ENCODE peak calls at places on chromosome 11, in five cellular contexts. D, Q, U, L and J are unnamed samples. For H3K79me2, the result is how much of the 10 kb centered on the place peaks cover.

GRCh38 chr11:13850256-13851010 is 112.1 kb upstream of the SPON1 start:
- DNase-seq in D (no peak), Q (no peak), U (no peak), L (no peak), J (no peak)

GRCh38 chr11:125036933-125037332 is 26.2 kb upstream of the SLC37A2 start:
- DNase-seq in D (peak), Q (peak), U (no peak), L (peak), J (no peak)

GRCh38 chr11:45165386-45165785 is 18.9 kb downstream of the PRDM11 start:
- DNase-seq in D (no peak), Q (no peak), U (no peak), L (no peak), J (no peak)

GRCh38 chr11:96061730-96062524 is 138.0 kb upstream of the MTMR2 start:
- DNase-seq in D (peak), Q (no peak), U (no peak), L (peak), J (no peak)

GRCh38 chr11:20599424-20600346 is at the start of gene SLC6A5:
- DNase-seq in D (peak), Q (peak), U (no peak), L (no peak), J (peak)

GRCh38 chr11:1307998-1308744 is 1.3 kb downstream of the TOLLIP start:
- DNase-seq in D (peak), Q (no peak), U (no peak), L (no peak), J (no peak)

GRCh38 chr11:70064011-70064725 is 13.9 kb upstream of the ANO1 start:
- DNase-seq in D (no peak), Q (no peak), U (no peak), L (no peak), J (peak)

GRCh38 chr11:116927163-116927772 is 89.8 kb upstream of the APOA1 start:
- DNase-seq in D (peak), Q (no peak), U (no peak), L (no peak), J (no peak)

GRCh38 chr11:47233989-47234668 is 14.5 kb downstream of the ACP2 start:
- DNase-seq in D (peak), Q (peak), U (no peak), L (peak), J (peak)

GRCh38 chr11:1854132-1854948 is 1.5 kb downstream of the LSP1 start:
- DNase-seq in D (no peak), Q (no peak), U (no peak), L (no peak), J (no peak)

GRCh38 chr11:76615950-76616349 is 54.6 kb downstream of the LRRC32 start:
- DNase-seq in D (no peak), Q (peak), U (no peak), L (peak), J (peak)

GRCh38 chr11:120137187-120137610 is 714 bp downstream of the TRIM29 start:
- DNase-seq in D (no peak), Q (no peak), U (no peak), L (no peak), J (peak)

GRCh38 chr11:77174559-77174958 is 46.5 kb downstream of the MYO7A start:
- DNase-seq in D (no peak), Q (no peak), U (no peak), L (no peak), J (no peak)

GRCh38 chr11:3014943-3015342 is 22.8 kb upstream of the NAP1L4 start:
- DNase-seq in D (no peak), Q (no peak), U (no peak), L (no peak), J (no peak)
- H2AFZ ChIP-seq in D (no peak), Q (no peak), U (no peak), L (no peak), J (no peak)

GRCh38 chr11:86101493-86101892 is 32.6 kb upstream of the PICALM start:
- DNase-seq in D (peak), Q (no peak), U (no peak), L (peak), J (no peak)

GRCh38 chr11:86097965-86098364 is 29.1 kb upstream of the PICALM start:
- DNase-seq in D (no peak), Q (no peak), U (no peak), L (no peak), J (no peak)

GRCh38 chr11:86103808-86104207 is 34.9 kb upstream of the PICALM start:
- DNase-seq in D (peak), Q (no peak), U (no peak), L (peak), J (no peak)

GRCh38 chr11:86101941-86102407 is 33.1 kb upstream of the PICALM start:
- DNase-seq in D (peak), Q (no peak), U (no peak), L (peak), J (no peak)

DNA sequence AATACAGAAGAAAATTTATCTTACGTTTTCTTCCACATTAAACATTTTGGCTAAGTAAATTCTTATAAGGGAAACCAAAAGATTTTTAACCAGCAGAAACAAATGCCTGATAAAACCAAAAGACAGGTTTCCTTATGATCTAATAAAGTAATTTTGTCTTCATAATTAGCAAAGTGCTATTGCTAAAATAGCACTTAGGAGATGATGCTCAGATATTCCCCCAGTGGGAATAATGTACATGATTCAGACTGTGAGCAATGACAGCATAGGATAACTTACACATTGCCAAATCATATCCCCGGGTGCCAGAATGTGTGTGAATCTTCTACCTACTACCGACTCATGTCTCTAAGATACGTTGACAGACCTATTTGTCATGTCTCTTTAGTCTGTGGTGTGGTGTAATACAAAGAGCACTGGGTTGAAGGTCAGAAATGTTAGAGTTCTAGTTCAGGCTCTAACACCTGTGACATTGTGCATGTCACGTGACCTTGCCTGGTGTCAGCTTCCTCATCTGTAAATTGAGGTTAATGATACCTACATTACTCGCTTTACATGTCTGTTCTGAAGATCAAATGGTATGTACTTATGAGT is 30.9 kb upstream of the PICALM start:
- DNase-seq in D (peak), Q (no peak), U (no peak), L (peak), J (no peak)
- H3K79me2 ChIP-seq in D (under half), Q (under half), U (under half), L (under half), J (under half)

DNA sequence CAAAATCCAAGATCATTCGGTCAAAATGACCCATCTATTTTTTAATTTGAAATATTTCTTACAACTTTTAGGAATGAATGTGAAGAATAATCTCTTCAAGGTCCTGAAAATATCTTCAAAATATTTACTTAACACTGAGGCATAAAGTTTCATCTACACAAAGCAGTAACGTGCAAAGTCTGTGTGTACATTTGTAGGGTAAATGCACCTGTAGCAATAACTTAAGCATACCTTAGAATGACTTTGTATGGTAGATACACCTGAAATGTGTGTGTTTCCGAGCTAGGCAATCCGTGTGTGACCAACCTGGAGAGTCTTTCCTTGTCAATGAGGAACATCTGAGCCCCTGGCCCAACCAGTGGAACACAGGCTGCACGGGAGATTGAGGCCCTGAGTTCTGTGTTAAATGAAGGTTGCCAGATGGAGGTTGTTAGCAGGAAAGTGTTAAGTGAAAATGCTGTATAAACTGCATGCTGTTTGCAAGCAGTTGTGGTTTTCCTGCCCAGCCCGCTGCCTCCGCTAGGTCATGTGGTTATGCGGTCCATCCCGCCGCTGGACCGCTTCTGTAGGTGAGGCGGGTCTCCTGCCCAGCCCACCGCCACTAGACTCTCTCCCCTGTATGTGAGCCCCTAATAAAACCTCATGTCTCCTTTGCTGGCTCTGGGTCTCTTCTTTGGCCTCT is 7.6 kb upstream of the CTR9 start:
- DNase-seq in D (no peak), Q (no peak), U (no peak), L (no peak), J (no peak)
- H2AFZ ChIP-seq in D (peak), Q (no peak), U (peak), L (no peak), J (no peak)

GRCh38 chr11:66158156-66158555 is 88.1 kb downstream of the PACS1 start:
- DNase-seq in D (no peak), Q (no peak), U (no peak), L (no peak), J (no peak)
- H3K79me2 ChIP-seq in D (under half), Q (under half), U (under half), L (under half), J (under half)

GRCh38 chr11:126080206-126080941 is 17.7 kb upstream of the CDON start:
- DNase-seq in D (peak), Q (no peak), U (no peak), L (no peak), J (no peak)
- H2AFZ ChIP-seq in D (peak), Q (no peak), U (no peak), L (no peak), J (no peak)

GRCh38 chr11:68963779-68964178 is 17.0 kb downstream of the MRGPRD start:
- DNase-seq in D (no peak), Q (no peak), U (no peak), L (no peak), J (peak)

GRCh38 chr11:68969386-68969785 is 11.4 kb downstream of the MRGPRD start:
- DNase-seq in D (no peak), Q (no peak), U (no peak), L (no peak), J (peak)

GRCh38 chr11:68966894-68967780 is 13.6 kb downstream of the MRGPRD start:
- DNase-seq in D (no peak), Q (no peak), U (no peak), L (no peak), J (no peak)

GRCh38 chr11:68968306-68969255 is 12.2 kb downstream of the MRGPRD start:
- DNase-seq in D (no peak), Q (no peak), U (no peak), L (no peak), J (peak)

GRCh38 chr11:68965901-68966868 is 14.6 kb downstream of the MRGPRD start:
- DNase-seq in D (no peak), Q (no peak), U (no peak), L (no peak), J (no peak)
- H3K79me2 ChIP-seq in D (under half), Q (under half), U (under half), L (under half), J (under half)

GRCh38 chr11:32990481-32990880 is 25.2 kb upstream of the DEPDC7 start:
- DNase-seq in D (no peak), Q (no peak), U (no peak), L (no peak), J (no peak)

GRCh38 chr11:32985600-32985999 is 30.1 kb upstream of the DEPDC7 start:
- DNase-seq in D (no peak), Q (no peak), U (no peak), L (no peak), J (no peak)

GRCh38 chr11:32991427-32991826 is 24.3 kb upstream of the DEPDC7 start:
- DNase-seq in D (no peak), Q (no peak), U (no peak), L (no peak), J (no peak)

GRCh38 chr11:32991898-32992297 is 23.8 kb upstream of the DEPDC7 start:
- DNase-seq in D (no peak), Q (no peak), U (no peak), L (no peak), J (no peak)

GRCh38 chr11:32987851-32988250 is 27.8 kb upstream of the DEPDC7 start:
- DNase-seq in D (no peak), Q (no peak), U (no peak), L (no peak), J (peak)
- H2AFZ ChIP-seq in D (no peak), Q (no peak), U (no peak), L (no peak), J (no peak)

GRCh38 chr11:121500275-121500674 is 47.5 kb upstream of the SORL1-AS1 start:
- DNase-seq in D (no peak), Q (no peak), U (no peak), L (no peak), J (no peak)

GRCh38 chr11:121497176-121497995 is 44.6 kb upstream of the SORL1-AS1 start:
- DNase-seq in D (no peak), Q (no peak), U (no peak), L (no peak), J (no peak)

GRCh38 chr11:121499405-121499804 is 46.6 kb upstream of the SORL1-AS1 start:
- DNase-seq in D (no peak), Q (peak), U (no peak), L (no peak), J (no peak)

GRCh38 chr11:121503056-121503455 is 50.3 kb upstream of the SORL1-AS1 start:
- DNase-seq in D (no peak), Q (peak), U (no peak), L (no peak), J (no peak)

GRCh38 chr11:121500717-121501116 is 48.0 kb upstream of the SORL1-AS1 start:
- DNase-seq in D (no peak), Q (no peak), U (no peak), L (no peak), J (no peak)
- H3K79me2 ChIP-seq in D (under half), Q (under half), U (under half), L (under half), J (under half)